ENCODE peak calls at places on chromosomes 2 and 18, in five cellular contexts. S is A549; E is CD4-positive, alpha-beta T cell; J is AG04450; Z is foreskin keratinocyte. F is an unnamed sample.

GRCh38 chr2:11502740-11503292 is 31.0 kb upstream of the GREB1 start:
- DNase-seq in S (no peak), E (no peak), J (no peak), Z (peak), F (no peak)

GRCh38 chr18:22543764-22544163 is 126.0 kb upstream of the CTAGE1 start:
- DNase-seq in S (no peak), E (no peak), J (no peak), Z (no peak), F (no peak)

GRCh38 chr2:63692002-63692606 is 103.3 kb downstream of the MDH1 start:
- DNase-seq in S (peak), E (no peak), J (no peak), Z (peak), F (no peak)

GRCh38 chr2:149329068-149329467 is 1.3 kb upstream of the LYPD6 start:
- DNase-seq in S (no peak), E (no peak), J (no peak), Z (peak), F (no peak)

GRCh38 chr2:105143467-105144127 is 97.9 kb upstream of the GPR45 start:
- DNase-seq in S (no peak), E (peak), J (no peak), Z (peak), F (peak)

GRCh38 chr2:66030553-66030952 is 404.4 kb upstream of the MEIS1 start:
- DNase-seq in S (no peak), E (no peak), J (no peak), Z (peak), F (no peak)

GRCh38 chr2:200453853-200454524 is 55.9 kb downstream of the KCTD18 start:
- DNase-seq in S (no peak), E (no peak), J (no peak), Z (no peak), F (no peak)

GRCh38 chr2:180722551-180723239 is 257.7 kb upstream of the UBE2E3 start:
- DNase-seq in S (no peak), E (no peak), J (peak), Z (peak), F (no peak)

GRCh38 chr2:215435809-215436704 is at the start of gene FN1:
- DNase-seq in S (peak), E (peak), J (peak), Z (peak), F (no peak)

GRCh38 chr2:85157345-85157744 is 24.2 kb downstream of the TCF7L1 start:
- DNase-seq in S (no peak), E (no peak), J (no peak), Z (no peak), F (no peak)

DNA sequence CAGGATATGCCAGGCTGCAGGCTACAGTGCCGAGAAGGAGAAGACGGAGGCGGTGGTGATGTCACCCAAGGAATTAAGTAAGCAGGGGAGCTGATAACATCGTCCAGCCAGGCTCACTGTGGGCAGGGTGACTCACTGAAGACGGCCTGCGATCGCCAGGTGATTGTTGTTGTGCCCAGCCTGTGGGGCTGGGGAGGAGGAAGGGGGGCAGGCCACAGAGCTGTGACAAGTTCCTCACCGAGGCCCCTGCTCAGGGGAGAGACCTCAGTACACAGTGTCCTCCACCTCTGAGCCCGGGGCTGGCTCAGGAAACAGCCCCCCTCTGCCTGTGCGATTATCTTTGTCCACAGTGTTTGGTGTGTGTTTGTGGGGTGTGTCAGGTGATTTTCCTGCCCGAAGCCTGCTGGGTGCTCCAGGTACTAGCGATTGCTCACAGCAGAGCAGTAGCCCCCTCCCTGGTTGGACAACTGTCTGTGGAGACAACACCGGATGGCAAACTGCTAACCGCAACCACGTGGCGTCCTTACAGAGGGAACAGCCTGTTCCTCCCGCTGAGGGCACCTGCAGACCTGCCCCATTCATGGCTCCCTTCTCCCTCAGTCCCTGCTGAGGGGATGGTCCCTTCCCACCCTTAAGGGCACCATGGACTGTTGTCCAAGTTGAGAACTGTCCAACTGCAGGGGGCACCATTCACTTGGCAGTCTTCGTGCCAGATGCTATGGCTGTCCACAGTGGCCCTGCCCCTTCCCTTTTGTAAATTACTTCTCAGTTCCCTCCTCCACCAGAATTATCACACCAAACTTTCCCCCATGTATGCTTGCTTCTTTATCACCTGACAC is 95.1 kb downstream of the ZFP36L2 start:
- DNase-seq in S (peak), E (peak), J (peak), Z (peak), F (peak)
- H3K27ac ChIP-seq in S (peak), E (peak), J (no peak), Z (peak), F (peak)

GRCh38 chr2:40279479-40279878 is 172.4 kb downstream of the SLC8A1 start:
- DNase-seq in S (no peak), E (no peak), J (no peak), Z (no peak), F (no peak)

GRCh38 chr2:40282428-40282827 is 169.5 kb downstream of the SLC8A1 start:
- DNase-seq in S (no peak), E (no peak), J (no peak), Z (no peak), F (no peak)

GRCh38 chr2:40279001-40279400 is 172.9 kb downstream of the SLC8A1 start:
- DNase-seq in S (no peak), E (no peak), J (no peak), Z (no peak), F (no peak)

GRCh38 chr2:40283111-40283909 is 168.6 kb downstream of the SLC8A1 start:
- DNase-seq in S (no peak), E (no peak), J (no peak), Z (peak), F (no peak)

GRCh38 chr2:40281021-40281940 is 170.6 kb downstream of the SLC8A1 start:
- DNase-seq in S (no peak), E (no peak), J (peak), Z (peak), F (peak)
- H3K27ac ChIP-seq in S (no peak), E (no peak), J (peak), Z (no peak), F (peak)

GRCh38 chr2:17506736-17507616 is 11.3 kb downstream of the RAD51AP2 start:
- DNase-seq in S (no peak), E (no peak), J (no peak), Z (peak), F (peak)
- H3K27ac ChIP-seq in S (no peak), E (no peak), J (no peak), Z (peak), F (peak)

GRCh38 chr2:86224645-86225355 is 25.5 kb downstream of the MRPL35 start:
- DNase-seq in S (no peak), E (no peak), J (no peak), Z (no peak), F (no peak)

GRCh38 chr2:86223682-86224560 is 24.7 kb downstream of the MRPL35 start:
- DNase-seq in S (no peak), E (no peak), J (no peak), Z (peak), F (no peak)

GRCh38 chr2:86226069-86226468 is 26.8 kb downstream of the MRPL35 start:
- DNase-seq in S (no peak), E (no peak), J (no peak), Z (no peak), F (no peak)

GRCh38 chr2:86226780-86227520 is 27.7 kb downstream of the MRPL35 start:
- DNase-seq in S (no peak), E (no peak), J (no peak), Z (no peak), F (no peak)

GRCh38 chr2:86225581-86225980 is 26.3 kb downstream of the MRPL35 start:
- DNase-seq in S (no peak), E (peak), J (no peak), Z (no peak), F (no peak)
- H3K27ac ChIP-seq in S (no peak), E (no peak), J (no peak), Z (no peak), F (no peak)

DNA sequence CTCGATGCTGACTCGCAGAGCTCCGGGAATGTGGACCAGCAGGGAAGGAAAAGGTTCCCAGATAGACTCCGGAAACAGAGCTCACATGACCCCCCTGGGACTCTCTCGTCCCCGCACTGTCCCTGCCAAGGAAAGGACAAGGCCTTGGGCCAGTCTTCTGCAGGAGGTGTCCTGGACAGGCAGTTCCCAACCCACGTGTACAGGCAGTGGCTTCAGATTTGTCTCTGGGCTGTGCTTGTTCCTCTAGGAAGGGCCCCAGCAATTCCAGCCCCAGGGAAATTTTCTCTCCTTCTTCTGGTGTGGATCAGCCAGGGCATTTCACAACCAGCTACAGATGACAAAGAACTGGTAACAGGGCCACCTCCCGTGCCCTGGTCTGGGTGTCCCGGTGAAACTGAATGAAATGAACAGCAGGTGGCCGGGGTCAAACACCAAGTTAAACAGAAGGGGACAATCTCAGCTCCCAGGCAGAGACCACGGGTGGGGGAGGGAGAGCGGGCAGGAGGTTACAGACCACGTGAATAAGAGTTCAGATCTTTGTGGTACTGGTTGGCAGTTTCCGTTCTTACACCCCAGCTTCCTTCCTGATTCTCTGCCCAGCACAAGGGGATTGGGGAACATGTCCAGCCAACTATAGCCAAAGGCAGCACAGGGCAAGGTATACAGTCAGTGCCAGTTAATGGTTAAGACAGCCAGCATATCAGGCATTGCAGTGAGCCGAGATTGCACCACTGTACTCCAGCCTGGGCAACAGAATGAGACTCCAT is 52.2 kb upstream of the CAB39 start:
- DNase-seq in S (no peak), E (peak), J (no peak), Z (no peak), F (no peak)
- H3K27ac ChIP-seq in S (no peak), E (peak), J (no peak), Z (no peak), F (no peak)

GRCh38 chr2:73838889-73839539 is 10.3 kb downstream of the STAMBP start:
- DNase-seq in S (no peak), E (no peak), J (no peak), Z (peak), F (no peak)
- H3K27ac ChIP-seq in S (no peak), E (no peak), J (peak), Z (no peak), F (peak)

GRCh38 chr2:108536911-108537310 is 2.6 kb downstream of the LIMS1 start:
- DNase-seq in S (no peak), E (no peak), J (no peak), Z (no peak), F (no peak)
- H3K27ac ChIP-seq in S (peak), E (no peak), J (no peak), Z (no peak), F (no peak)

DNA sequence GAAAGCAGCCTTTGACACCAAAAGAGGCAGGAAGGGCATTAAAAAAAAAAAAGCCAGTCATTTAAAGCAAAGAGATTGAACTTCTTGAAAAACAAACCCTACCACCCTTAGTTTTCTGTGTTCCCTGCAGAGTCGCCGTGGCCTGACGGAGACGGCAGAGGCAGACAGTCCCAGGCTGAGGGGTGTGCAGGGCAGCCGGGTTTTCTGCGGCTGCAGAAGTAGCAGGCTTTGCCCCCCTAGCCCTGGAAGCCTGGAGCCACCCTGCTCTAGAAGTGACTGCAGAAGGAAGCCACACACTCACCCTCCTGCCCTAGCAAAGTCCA is 2.8 kb downstream of the INPP5D start:
- DNase-seq in S (no peak), E (no peak), J (no peak), Z (no peak), F (no peak)
- H3K27ac ChIP-seq in S (no peak), E (peak), J (no peak), Z (no peak), F (no peak)

F was measured in epithelial cell of prostate.